ENCODE peak calls at places on chromosomes 7 and 10, in seven cellular contexts. Y is NB4, I is brain pericyte, C is AG09309, E is lower lobe of right lung, K is astrocyte of the spinal cord, Z is left lung. N is an unnamed sample.

GRCh38 chr10:117320050-117320665 is 55.1 kb downstream of the PDZD8 start:
- DNase-seq in Z (no peak), I (no peak), K (peak), C (no peak), E (no peak), Y (peak), N (no peak)

GRCh38 chr7:122219253-122219865 is 75.3 kb upstream of the AASS start:
- DNase-seq in C (no peak), K (peak), I (no peak), Y (peak), Z (no peak), E (no peak), N (no peak)

GRCh38 chr10:36345770-36346169 is 703.7 kb upstream of the FZD8 start:
- DNase-seq in C (no peak), Z (no peak), E (no peak), Y (no peak), I (no peak), K (peak), N (no peak)

GRCh38 chr10:132273304-132273944 is 34.3 kb downstream of the STK32C start:
- DNase-seq in I (no peak), E (peak), C (no peak), K (no peak), Y (no peak), Z (no peak), N (no peak)

GRCh38 chr7:156780724-156781455 is 112.1 kb downstream of the LMBR1 start:
- DNase-seq in Y (peak), I (no peak), E (no peak), K (no peak), Z (no peak), C (no peak), N (no peak)

GRCh38 chr7:153193144-153193595 is 433.6 kb downstream of the ACTR3B start:
- DNase-seq in Z (peak), E (peak), C (no peak), I (no peak), K (no peak), Y (peak), N (peak)

GRCh38 chr7:1285556-1286301 is 53.1 kb downstream of the UNCX start:
- DNase-seq in K (no peak), Z (peak), E (peak), I (no peak), Y (no peak), C (no peak), N (no peak)

GRCh38 chr7:157089100-157089510 is 49.6 kb upstream of the UBE3C start:
- DNase-seq in I (no peak), Z (no peak), E (no peak), C (no peak), K (no peak), Y (peak), N (no peak)

GRCh38 chr7:31744294-31744874 is 57.4 kb downstream of the PPP1R17 start:
- DNase-seq in Y (peak), C (peak), I (peak), K (peak), E (peak), Z (no peak), N (peak)

GRCh38 chr10:282294-283139 is 147.3 kb downstream of the ZMYND11 start:
- DNase-seq in K (peak), Y (peak), E (no peak), I (no peak), Z (no peak), C (no peak), N (no peak)

GRCh38 chr10:73865459-73866442 is 8.6 kb downstream of the CAMK2G start:
- DNase-seq in I (no peak), E (peak), C (no peak), K (no peak), Y (peak), Z (peak), N (no peak)

GRCh38 chr10:35961501-35961900 is 319.4 kb upstream of the FZD8 start:
- DNase-seq in C (peak), E (no peak), Y (no peak), I (no peak), Z (no peak), K (peak), N (no peak)

GRCh38 chr10:59513558-59513957 is 151.2 kb upstream of the FAM13C start:
- DNase-seq in Y (no peak), C (no peak), Z (no peak), I (no peak), E (no peak), K (peak), N (no peak)

N was measured in H1.